ENCODE peak calls at places on chromosomes 12 and 14, in four cellular contexts. U is stimulated activated CD8-positive, alpha-beta memory T cell treated with anti-CD3 and anti-CD28 coated beads, Interleukin-4, amount 100 ng/mL, for 48 hours; O is NCI-H2081; H is fibroblast of lung. P is an unnamed sample.
A peak's percentile ranks its signal among the peaks of the same experiment; 100 is the strongest.

GRCh38 chr12:1474059-1474537 is 120.3 kb downstream of the FBXL14 start:
- DNase-seq in H (peak; percentile 96), U (peak; percentile 41), O (no peak), P (peak; percentile 96)

GRCh38 chr12:49698619-49699545 is 8.3 kb downstream of the FMNL3 start:
- DNase-seq in U (peak; percentile 63), O (no peak), H (peak; percentile 19), P (peak; percentile 64)

GRCh38 chr12:54561164-54561563 is 11.8 kb downstream of the PDE1B start:
- DNase-seq in O (no peak), U (peak; percentile 46), H (no peak), P (no peak)

GRCh38 chr14:103727313-103728000 is 11.8 kb downstream of the ZFYVE21 start:
- DNase-seq in U (no peak), H (no peak), O (no peak), P (no peak)

GRCh38 chr12:14589169-14590004 is 21.7 kb upstream of the PLBD1 start:
- DNase-seq in U (no peak), H (no peak), O (no peak), P (no peak)

GRCh38 chr12:49777800-49778748 is 36.7 kb downstream of the TMBIM6 start:
- DNase-seq in O (peak; percentile 48), U (peak; percentile 88), H (peak; percentile 19), P (no peak)

GRCh38 chr12:108600702-108601007 is 2.8 kb upstream of the TMEM119 start:
- DNase-seq in H (no peak), O (no peak), U (no peak), P (no peak)

GRCh38 chr12:1360812-1361211 is 233.6 kb downstream of the FBXL14 start:
- DNase-seq in O (no peak), H (peak; percentile 27), U (no peak), P (peak; percentile 73)

GRCh38 chr12:88723219-88723618 is 142.9 kb upstream of the KITLG start:
- DNase-seq in H (peak; percentile 31), U (no peak), O (no peak), P (peak; percentile 9)

GRCh38 chr14:49677643-49678042 is 10.4 kb downstream of the POLE2 start:
- DNase-seq in H (no peak), U (no peak), O (no peak), P (no peak)

GRCh38 chr14:55373784-55374725 is 37.6 kb downstream of the ATG14 start:
- DNase-seq in O (no peak), H (no peak), U (no peak), P (no peak)